ENCODE peak calls at places on chromosome 4, in five cellular contexts. One of them, this sample, is unnamed.

GRCh38 chr4:22072726-22073125 is 124.2 kb upstream of the KCNIP4 start:
- DNase-seq in uterus: no peak
- DNase-seq in endothelial cell of umbilical vein: no peak
- DNase-seq in OCI-LY7: no peak
- DNase-seq in cardiac muscle cell: no peak
- DNase-seq in this sample: no peak

GRCh38 chr4:47493238-47494123 is 8.4 kb downstream of the ATP10D start:
- DNase-seq in cardiac muscle cell: no peak
- DNase-seq in uterus: no peak
- DNase-seq in OCI-LY7: no peak
- DNase-seq in endothelial cell of umbilical vein: no peak
- DNase-seq in this sample: no peak

GRCh38 chr4:139207873-139208403 is 30.9 kb upstream of the ELF2 start:
- DNase-seq in cardiac muscle cell: no peak
- DNase-seq in OCI-LY7: no peak
- DNase-seq in endothelial cell of umbilical vein: no peak
- DNase-seq in uterus: peak; percentile 29
- DNase-seq in this sample: no peak

GRCh38 chr4:20181926-20182325 is 69.8 kb upstream of the SLIT2 start:
- DNase-seq in uterus: no peak
- DNase-seq in endothelial cell of umbilical vein: no peak
- DNase-seq in cardiac muscle cell: peak; percentile 63
- DNase-seq in OCI-LY7: no peak
- DNase-seq in this sample: no peak

GRCh38 chr4:26434030-26434639 is 56.1 kb downstream of the CCKAR start:
- DNase-seq in OCI-LY7: no peak
- DNase-seq in endothelial cell of umbilical vein: no peak
- DNase-seq in uterus: no peak
- DNase-seq in cardiac muscle cell: peak; percentile 68
- DNase-seq in this sample: no peak

GRCh38 chr4:160481696-160482330 is 1378.9 kb downstream of the RAPGEF2 start:
- DNase-seq in OCI-LY7: no peak
- DNase-seq in uterus: no peak
- DNase-seq in cardiac muscle cell: no peak
- DNase-seq in endothelial cell of umbilical vein: no peak
- DNase-seq in this sample: no peak

GRCh38 chr4:85005865-85006377 is 39.4 kb upstream of the WDFY3 start:
- DNase-seq in uterus: no peak
- DNase-seq in cardiac muscle cell: peak; percentile 90
- DNase-seq in endothelial cell of umbilical vein: peak; percentile 54
- DNase-seq in OCI-LY7: no peak
- DNase-seq in this sample: no peak

GRCh38 chr4:129429566-129430339 is 333.8 kb downstream of the C4orf33 start:
- DNase-seq in endothelial cell of umbilical vein: no peak
- DNase-seq in OCI-LY7: no peak
- DNase-seq in cardiac muscle cell: no peak
- DNase-seq in uterus: no peak
- DNase-seq in this sample: no peak

GRCh38 chr4:54440394-54441223 is 211.5 kb downstream of the PDGFRA start:
- DNase-seq in OCI-LY7: peak; percentile 9
- DNase-seq in cardiac muscle cell: peak; percentile 60
- DNase-seq in endothelial cell of umbilical vein: peak; percentile 42
- DNase-seq in uterus: no peak
- DNase-seq in this sample: peak; percentile 95

GRCh38 chr4:30714408-30715031 is 5.6 kb upstream of the PCDH7 start:
- DNase-seq in OCI-LY7: peak; percentile 4
- DNase-seq in uterus: peak; percentile 46
- DNase-seq in endothelial cell of umbilical vein: peak; percentile 65
- DNase-seq in cardiac muscle cell: peak; percentile 74
- DNase-seq in this sample: peak; percentile 75

GRCh38 chr4:77538574-77539157 is 67.0 kb upstream of the CXCL13 start:
- DNase-seq in uterus: no peak
- DNase-seq in endothelial cell of umbilical vein: peak; percentile 5
- DNase-seq in cardiac muscle cell: peak; percentile 75
- DNase-seq in OCI-LY7: no peak
- DNase-seq in this sample: no peak

GRCh38 chr4:48962636-48963035 is 23.4 kb upstream of the CWH43 start:
- DNase-seq in cardiac muscle cell: no peak
- DNase-seq in OCI-LY7: no peak
- DNase-seq in endothelial cell of umbilical vein: no peak
- DNase-seq in uterus: no peak
- DNase-seq in this sample: no peak

GRCh38 chr4:88110826-88111225 is 47.6 kb downstream of the ABCG2 start:
- DNase-seq in uterus: no peak
- DNase-seq in OCI-LY7: no peak
- DNase-seq in cardiac muscle cell: no peak
- DNase-seq in endothelial cell of umbilical vein: peak; percentile 31
- DNase-seq in this sample: no peak

GRCh38 chr4:94976371-94977011 is 218.7 kb downstream of the BMPR1B start:
- DNase-seq in endothelial cell of umbilical vein: peak; percentile 30
- DNase-seq in uterus: no peak
- DNase-seq in cardiac muscle cell: peak; percentile 75
- DNase-seq in OCI-LY7: no peak
- DNase-seq in this sample: no peak

GRCh38 chr4:24753519-24753918 is 41.9 kb upstream of the SOD3 start:
- DNase-seq in uterus: no peak
- DNase-seq in OCI-LY7: no peak
- DNase-seq in cardiac muscle cell: no peak
- DNase-seq in endothelial cell of umbilical vein: no peak
- DNase-seq in this sample: no peak

GRCh38 chr4:105520819-105521790 is 31.3 kb upstream of the ARHGEF38 start:
- DNase-seq in endothelial cell of umbilical vein: peak; percentile 63
- DNase-seq in cardiac muscle cell: peak; percentile 66
- DNase-seq in OCI-LY7: peak; percentile 39
- DNase-seq in uterus: no peak
- DNase-seq in this sample: peak; percentile 71

GRCh38 chr4:89249313-89249712 is 58.3 kb downstream of the GPRIN3 start:
- DNase-seq in OCI-LY7: no peak
- DNase-seq in cardiac muscle cell: no peak
- DNase-seq in endothelial cell of umbilical vein: no peak
- DNase-seq in uterus: no peak
- DNase-seq in this sample: no peak

GRCh38 chr4:7515390-7515902 is 80.7 kb upstream of the PSAPL1 start:
- DNase-seq in uterus: no peak
- DNase-seq in cardiac muscle cell: peak; percentile 8
- DNase-seq in OCI-LY7: no peak
- DNase-seq in endothelial cell of umbilical vein: no peak
- DNase-seq in this sample: no peak

GRCh38 chr4:80124246-80125211 is 51.5 kb upstream of the ANTXR2 start:
- DNase-seq in OCI-LY7: no peak
- DNase-seq in endothelial cell of umbilical vein: no peak
- DNase-seq in uterus: no peak
- DNase-seq in cardiac muscle cell: no peak
- DNase-seq in this sample: no peak

GRCh38 chr4:1244978-1245471 is 3.9 kb downstream of the CTBP1 start:
- DNase-seq in uterus: no peak
- DNase-seq in OCI-LY7: no peak
- DNase-seq in endothelial cell of umbilical vein: no peak
- DNase-seq in cardiac muscle cell: no peak
- DNase-seq in this sample: peak; percentile 5

GRCh38 chr4:68283714-68284113 is 38.2 kb upstream of the TMPRSS11B start:
- DNase-seq in uterus: no peak
- DNase-seq in cardiac muscle cell: no peak
- DNase-seq in OCI-LY7: no peak
- DNase-seq in endothelial cell of umbilical vein: no peak
- DNase-seq in this sample: no peak

GRCh38 chr4:112847781-112848180 is 201.7 kb upstream of the ANK2 start:
- DNase-seq in endothelial cell of umbilical vein: no peak
- DNase-seq in OCI-LY7: no peak
- DNase-seq in cardiac muscle cell: no peak
- DNase-seq in uterus: no peak
- DNase-seq in this sample: no peak

GRCh38 chr4:8038702-8039251 is 99.1 kb upstream of the AFAP1 start:
- DNase-seq in cardiac muscle cell: no peak
- DNase-seq in uterus: no peak
- DNase-seq in OCI-LY7: no peak
- DNase-seq in endothelial cell of umbilical vein: no peak
- DNase-seq in this sample: no peak

GRCh38 chr4:55762815-55763214 is 56.8 kb upstream of the EXOC1L start:
- DNase-seq in cardiac muscle cell: no peak
- DNase-seq in uterus: no peak
- DNase-seq in endothelial cell of umbilical vein: no peak
- DNase-seq in OCI-LY7: no peak
- DNase-seq in this sample: no peak

GRCh38 chr4:113760094-113760851 is 1.3 kb downstream of the CAMK2D start:
- DNase-seq in OCI-LY7: peak; percentile 60
- DNase-seq in endothelial cell of umbilical vein: peak; percentile 67
- DNase-seq in uterus: peak; percentile 41
- DNase-seq in cardiac muscle cell: peak; percentile 66
- DNase-seq in this sample: peak; percentile 60

GRCh38 chr4:89373396-89373795 is 65.8 kb upstream of the GPRIN3 start:
- DNase-seq in OCI-LY7: no peak
- DNase-seq in uterus: no peak
- DNase-seq in endothelial cell of umbilical vein: no peak
- DNase-seq in cardiac muscle cell: no peak
- DNase-seq in this sample: no peak

GRCh38 chr4:144716778-144717177 is 70.8 kb downstream of the HHIP start:
- DNase-seq in uterus: no peak
- DNase-seq in cardiac muscle cell: no peak
- DNase-seq in endothelial cell of umbilical vein: no peak
- DNase-seq in OCI-LY7: no peak
- DNase-seq in this sample: no peak

GRCh38 chr4:156799121-156799589 is 172.4 kb downstream of the PDGFC start:
- DNase-seq in cardiac muscle cell: peak; percentile 71
- DNase-seq in uterus: no peak
- DNase-seq in OCI-LY7: no peak
- DNase-seq in endothelial cell of umbilical vein: no peak
- DNase-seq in this sample: peak; percentile 43

GRCh38 chr4:82371398-82371972 is 2.3 kb downstream of the HNRNPD start:
- DNase-seq in uterus: no peak
- DNase-seq in cardiac muscle cell: no peak
- DNase-seq in OCI-LY7: peak; percentile 18
- DNase-seq in endothelial cell of umbilical vein: peak; percentile 34
- DNase-seq in this sample: no peak

GRCh38 chr4:186013404-186014186 is 55.4 kb upstream of the TLR3 start:
- DNase-seq in uterus: no peak
- DNase-seq in endothelial cell of umbilical vein: no peak
- DNase-seq in cardiac muscle cell: no peak
- DNase-seq in OCI-LY7: no peak
- DNase-seq in this sample: no peak

GRCh38 chr4:139934336-139934735 is 219.6 kb downstream of the MAML3 start:
- DNase-seq in OCI-LY7: no peak
- DNase-seq in cardiac muscle cell: peak; percentile 33
- DNase-seq in uterus: peak; percentile 66
- DNase-seq in endothelial cell of umbilical vein: no peak
- DNase-seq in this sample: no peak

GRCh38 chr4:84493092-84493850 is 5.8 kb downstream of the NKX6-1 start:
- DNase-seq in cardiac muscle cell: peak; percentile 30
- DNase-seq in uterus: no peak
- DNase-seq in OCI-LY7: no peak
- DNase-seq in endothelial cell of umbilical vein: no peak
- DNase-seq in this sample: no peak

GRCh38 chr4:154491341-154491679 is 289 bp downstream of the DCHS2 start:
- DNase-seq in uterus: peak; percentile 27
- DNase-seq in endothelial cell of umbilical vein: no peak
- DNase-seq in OCI-LY7: no peak
- DNase-seq in cardiac muscle cell: peak; percentile 19
- DNase-seq in this sample: peak; percentile 41

GRCh38 chr4:41533685-41534084 is 4.3 kb upstream of the LIMCH1 start:
- DNase-seq in cardiac muscle cell: no peak
- DNase-seq in uterus: no peak
- DNase-seq in endothelial cell of umbilical vein: no peak
- DNase-seq in OCI-LY7: no peak
- DNase-seq in this sample: no peak
- H3K4me1 ChIP-seq in cardiac muscle cell: no peaks in the 10 kb centered on the region
- H3K4me1 ChIP-seq in uterus: no peaks in the 10 kb centered on the region
- H3K4me1 ChIP-seq in endothelial cell of umbilical vein: peaks cover 36% of the 10 kb centered on the region
- H3K4me1 ChIP-seq in OCI-LY7: no peaks in the 10 kb centered on the region
- H3K4me1 ChIP-seq in this sample: peaks cover under 1% of the 10 kb centered on the region

GRCh38 chr4:6106156-6106555 is 87.9 kb upstream of the C4orf50 start:
- DNase-seq in OCI-LY7: no peak
- DNase-seq in uterus: no peak
- DNase-seq in cardiac muscle cell: no peak
- DNase-seq in endothelial cell of umbilical vein: no peak
- DNase-seq in this sample: no peak
- H3K4me3 ChIP-seq in OCI-LY7: no peak overlapping the region
- H3K4me3 ChIP-seq in uterus: no peak overlapping the region
- H3K4me3 ChIP-seq in cardiac muscle cell: no peak overlapping the region
- H3K4me3 ChIP-seq in endothelial cell of umbilical vein: no peak overlapping the region
- H3K4me3 ChIP-seq in this sample: no peak overlapping the region

DNA sequence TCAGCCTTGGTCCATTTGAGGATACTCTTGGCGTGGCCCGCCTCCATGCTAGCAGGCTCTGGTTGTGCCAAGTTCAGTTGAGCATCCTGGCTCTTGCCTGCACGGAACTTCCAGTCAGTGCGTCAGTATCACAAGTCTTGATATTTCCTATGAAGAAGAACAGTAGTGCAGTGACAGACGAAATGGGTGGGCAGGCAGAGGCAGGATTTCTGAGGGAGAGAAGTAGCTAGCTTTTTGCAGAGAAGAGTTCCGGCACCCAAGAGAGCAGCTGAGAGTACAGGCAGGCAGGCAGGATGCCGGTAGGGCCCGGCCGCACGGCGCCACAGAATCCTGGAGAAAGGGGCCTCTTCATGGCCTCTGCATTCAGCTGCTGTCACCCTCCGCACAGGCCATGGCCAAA is 56.1 kb upstream of the MSANTD1 start:
- DNase-seq in OCI-LY7: no peak
- DNase-seq in endothelial cell of umbilical vein: no peak
- DNase-seq in uterus: no peak
- DNase-seq in cardiac muscle cell: no peak
- DNase-seq in this sample: no peak
- H3K36me3 ChIP-seq in OCI-LY7: peaks cover 77% of the 10 kb centered on the region
- H3K36me3 ChIP-seq in endothelial cell of umbilical vein: peaks cover 14% of the 10 kb centered on the region
- H3K36me3 ChIP-seq in uterus: no peaks in the 10 kb centered on the region
- H3K36me3 ChIP-seq in cardiac muscle cell: peaks cover 12% of the 10 kb centered on the region
- H3K36me3 ChIP-seq in this sample: peaks cover 28% of the 10 kb centered on the region

GRCh38 chr4:183182873-183183725 is 84.0 kb downstream of the WWC2 start:
- DNase-seq in OCI-LY7: no peak
- DNase-seq in uterus: peak; percentile 37
- DNase-seq in cardiac muscle cell: peak; percentile 93
- DNase-seq in endothelial cell of umbilical vein: peak; percentile 93
- DNase-seq in this sample: peak; percentile 73

GRCh38 chr4:183180096-183180495 is 81.0 kb downstream of the WWC2 start:
- DNase-seq in endothelial cell of umbilical vein: no peak
- DNase-seq in uterus: no peak
- DNase-seq in cardiac muscle cell: no peak
- DNase-seq in OCI-LY7: no peak
- DNase-seq in this sample: no peak

GRCh38 chr4:183181081-183181480 is 82.0 kb downstream of the WWC2 start:
- DNase-seq in endothelial cell of umbilical vein: no peak
- DNase-seq in cardiac muscle cell: no peak
- DNase-seq in uterus: no peak
- DNase-seq in OCI-LY7: no peak
- DNase-seq in this sample: no peak

GRCh38 chr4:183178201-183178600 is 79.1 kb downstream of the WWC2 start:
- DNase-seq in uterus: no peak
- DNase-seq in OCI-LY7: no peak
- DNase-seq in cardiac muscle cell: no peak
- DNase-seq in endothelial cell of umbilical vein: no peak
- DNase-seq in this sample: no peak

DNA sequence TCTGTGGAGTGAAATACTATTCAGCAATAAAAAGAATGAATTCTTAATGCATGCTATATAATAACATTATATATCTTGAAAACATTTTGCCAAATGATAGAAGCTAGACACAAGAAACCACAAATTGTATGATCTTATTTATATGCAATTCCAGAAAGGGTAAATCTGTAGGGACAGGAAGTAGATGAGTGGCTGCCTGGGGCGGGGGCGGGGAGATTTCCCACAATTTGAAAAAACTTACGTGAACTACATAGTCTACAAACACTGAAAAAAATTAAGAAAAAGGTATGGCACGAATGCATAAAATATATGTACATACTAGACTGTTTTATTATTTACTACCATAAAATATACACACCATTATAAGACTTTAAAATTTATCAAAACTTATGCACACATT is 81.6 kb downstream of the WWC2 start:
- DNase-seq in uterus: no peak
- DNase-seq in endothelial cell of umbilical vein: no peak
- DNase-seq in cardiac muscle cell: no peak
- DNase-seq in OCI-LY7: no peak
- DNase-seq in this sample: no peak
- H3K4me1 ChIP-seq in uterus: no peaks in the 10 kb centered on the region
- H3K4me1 ChIP-seq in endothelial cell of umbilical vein: peaks cover 22% of the 10 kb centered on the region
- H3K4me1 ChIP-seq in cardiac muscle cell: peaks cover 11% of the 10 kb centered on the region
- H3K4me1 ChIP-seq in OCI-LY7: no peaks in the 10 kb centered on the region
- H3K4me1 ChIP-seq in this sample: peaks cover 19% of the 10 kb centered on the region

This sample was measured in HAP-1.